ENCODE peak calls at places on chromosomes 13 and 19, in six cellular contexts. Y is cardiac muscle cell, G is hepatocyte, E is heart left ventricle, J is spleen, V is ovary. R is an unnamed sample.

GRCh38 chr19:44741841-44742352 is 6.6 kb upstream of the BCL3 start:
- DNase-seq in G (peak), J (peak), Y (peak), E (peak), V (peak), R (no peak)

GRCh38 chr13:52780092-52780491 is 40.5 kb upstream of the CNMD start:
- DNase-seq in Y (no peak), V (no peak), G (no peak), J (no peak), E (no peak), R (peak)

GRCh38 chr13:35723820-35724219 is 247.3 kb upstream of the MAB21L1 start:
- DNase-seq in J (no peak), Y (peak), V (no peak), E (no peak), G (no peak), R (no peak)

GRCh38 chr13:59000770-59001169 is 1163.0 kb downstream of the DIAPH3 start:
- DNase-seq in J (no peak), E (no peak), G (no peak), Y (no peak), V (no peak), R (no peak)

GRCh38 chr13:36476661-36477060 is 44.4 kb downstream of the CCNA1 start:
- DNase-seq in E (no peak), J (no peak), V (no peak), Y (no peak), G (no peak), R (no peak)

GRCh38 chr19:2199215-2199614 is 35.5 kb downstream of the DOT1L start:
- DNase-seq in J (no peak), Y (no peak), G (no peak), E (no peak), V (no peak), R (peak)

GRCh38 chr19:37654525-37654832 is 786 bp downstream of the ZFP30 start:
- DNase-seq in Y (peak), G (no peak), E (no peak), V (no peak), J (no peak), R (no peak)

GRCh38 chr13:89925107-89925506 is 1422.4 kb upstream of the MIR17HG start:
- DNase-seq in Y (peak), G (peak), E (no peak), V (no peak), J (no peak), R (peak)

GRCh38 chr19:6460099-6460884 is 700 bp upstream of the SLC25A23 start:
- DNase-seq in E (peak), Y (peak), J (peak), V (peak), G (peak), R (peak)

GRCh38 chr13:45168555-45168930 is 32.3 kb downstream of the KCTD4 start:
- DNase-seq in E (no peak), V (no peak), Y (no peak), J (no peak), G (no peak), R (no peak)

GRCh38 chr13:67844544-67844943 is 614.4 kb upstream of the PCDH9 start:
- DNase-seq in G (no peak), V (no peak), E (no peak), J (no peak), Y (no peak), R (no peak)

GRCh38 chr13:67841071-67841470 is 610.9 kb upstream of the PCDH9 start:
- DNase-seq in G (no peak), E (no peak), Y (no peak), J (no peak), V (no peak), R (no peak)
- TF ChIP-seq CTCF in G (no peak), E (no peak), Y (no peak), J (no peak), V (no peak), R (no peak)

GRCh38 chr19:55147408-55148251 is 1.4 kb downstream of the TNNT1 start:
- DNase-seq in V (no peak), E (no peak), J (no peak), G (no peak), Y (no peak), R (no peak)

GRCh38 chr19:55146078-55146647 is 2.8 kb downstream of the TNNT1 start:
- DNase-seq in V (no peak), Y (peak), J (no peak), E (no peak), G (no peak), R (no peak)

GRCh38 chr19:55146648-55147218 is 2.3 kb downstream of the TNNT1 start:
- DNase-seq in J (no peak), G (peak), V (no peak), Y (no peak), E (no peak), R (no peak)

GRCh38 chr19:55152017-55152416 is 3.0 kb upstream of the TNNT1 start:
- DNase-seq in E (no peak), V (no peak), G (no peak), J (no peak), Y (no peak), R (no peak)

GRCh38 chr19:55149078-55150003 is at the start of gene TNNT1:
- DNase-seq in E (peak), G (peak), Y (no peak), J (no peak), V (no peak), R (no peak)
- H3K4me3 ChIP-seq in E (no peak), G (no peak), Y (no peak), J (no peak), V (no peak), R (no peak)

DNA sequence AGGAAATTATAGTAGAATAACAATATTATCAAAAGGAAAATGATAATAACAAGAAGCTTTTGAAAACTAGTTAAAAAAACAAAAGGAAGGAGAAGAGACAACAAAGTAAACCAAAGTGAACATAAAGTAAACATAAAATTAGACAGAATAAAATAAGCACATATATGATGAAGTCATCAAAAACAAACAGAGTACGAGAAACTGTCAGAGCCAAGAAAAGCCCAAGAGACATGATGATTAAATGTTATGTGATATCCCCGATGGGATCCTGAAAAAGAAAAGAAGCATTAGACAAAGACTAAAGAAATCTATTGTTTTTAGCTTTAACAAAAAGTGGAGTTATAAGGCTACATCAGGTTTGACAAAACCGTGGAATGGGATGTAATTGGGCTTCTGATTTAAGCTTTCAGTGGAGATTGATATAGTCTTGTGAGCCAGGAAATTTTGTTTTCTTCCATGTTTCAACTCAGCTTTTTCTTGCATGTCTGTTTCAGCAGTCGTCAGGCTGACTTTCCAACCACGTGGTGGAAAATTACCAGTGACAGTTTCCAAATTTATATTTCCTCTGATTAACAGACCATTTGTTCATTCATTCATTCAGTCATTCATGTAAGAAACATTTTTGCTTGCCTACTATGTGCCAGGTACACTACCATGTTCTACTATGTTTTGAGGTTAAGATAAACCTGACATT is 64.9 kb downstream of the KL start:
- DNase-seq in J (no peak), Y (peak), G (no peak), E (no peak), V (no peak), R (no peak)
- TF ChIP-seq CTCF in J (no peak), Y (no peak), G (no peak), E (no peak), V (no peak), R (no peak)

GRCh38 chr19:53130506-53130905 is 2.2 kb downstream of the ZNF415 start:
- DNase-seq in Y (no peak), E (no peak), G (peak), J (no peak), V (no peak), R (no peak)

GRCh38 chr19:53132231-53132991 is at the start of gene ZNF415:
- DNase-seq in G (peak), V (peak), E (peak), J (peak), Y (peak), R (no peak)

GRCh38 chr19:53131085-53131484 is 1.6 kb downstream of the ZNF415 start:
- DNase-seq in Y (no peak), E (no peak), J (no peak), G (peak), V (no peak), R (no peak)

GRCh38 chr19:53136432-53136831 is 3.7 kb upstream of the ZNF415 start:
- DNase-seq in J (no peak), V (no peak), G (no peak), E (no peak), Y (no peak), R (no peak)

GRCh38 chr19:53131732-53132131 is 978 bp downstream of the ZNF415 start:
- DNase-seq in Y (no peak), J (no peak), E (no peak), G (no peak), V (no peak), R (no peak)
- H3K4me3 ChIP-seq in Y (peak), J (peak), E (peak), G (peak), V (peak), R (no peak)

DNA sequence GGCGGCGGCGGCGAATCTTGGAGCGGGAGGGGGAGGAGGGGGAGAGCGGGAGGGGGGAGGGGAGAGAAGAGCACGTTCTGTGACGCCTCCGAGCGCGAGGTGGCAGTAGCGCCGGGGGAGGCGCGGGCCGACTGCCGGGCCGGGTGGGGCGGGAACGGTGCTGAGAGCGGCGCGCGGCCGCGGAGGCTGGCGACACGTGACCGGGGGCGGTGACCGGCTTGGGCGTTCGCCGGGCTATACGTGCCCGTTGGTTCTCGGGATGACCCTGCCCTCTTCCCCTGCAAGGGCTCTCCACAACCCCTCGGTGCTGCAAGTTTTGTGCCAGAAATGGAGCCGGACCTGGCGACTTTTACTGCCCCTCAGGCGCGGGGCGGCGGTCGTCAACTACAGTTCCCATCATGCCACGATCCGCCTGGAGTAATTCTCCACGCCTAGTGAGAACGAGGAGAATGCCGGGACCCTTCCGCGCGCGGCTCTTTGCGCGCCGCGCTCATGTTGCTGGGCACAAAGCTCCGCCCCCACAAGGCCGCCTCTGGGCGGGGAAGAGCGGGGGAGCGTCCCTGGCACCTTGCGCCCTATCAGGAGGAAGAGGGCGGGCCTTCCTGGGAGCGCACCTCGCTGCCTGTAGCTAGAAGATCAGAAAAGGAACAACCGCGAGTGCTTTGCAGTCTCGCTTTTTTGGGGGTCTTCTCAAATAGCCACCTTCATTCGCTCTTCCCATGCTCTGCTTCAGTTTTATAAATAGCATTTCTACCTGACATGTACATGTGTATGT is at the start of gene KPNA3:
- DNase-seq in Y (peak), E (peak), V (peak), J (peak), G (peak), R (peak)
- TF ChIP-seq CTCF in Y (no peak), E (no peak), V (peak), J (no peak), G (peak), R (peak)

GRCh38 chr13:111555906-111556305 is 235.5 kb downstream of the TEX29 start:
- DNase-seq in G (no peak), V (no peak), Y (no peak), J (peak), E (no peak), R (no peak)
- H3K4me3 ChIP-seq in G (no peak), V (no peak), Y (no peak), J (no peak), E (no peak), R (no peak)

R was measured in GM12865.